ENCODE peak calls at places on chromosomes 7 and 10, in eight cellular contexts. One of them, this sample, is unnamed. For H3K4me1, the result is how much of the 10 kb centered on the place peaks cover.

GRCh38 chr10:29203432-29203831 is 85.4 kb upstream of the LYZL1 start:
- DNase-seq in IMR-90: no peak
- DNase-seq in neuronal stem cell: no peak
- DNase-seq in A673: no peak
- DNase-seq in body of pancreas: no peak
- DNase-seq in transverse colon: no peak
- DNase-seq in GM23248: no peak
- DNase-seq in cardiac muscle cell: no peak
- DNase-seq in this sample: no peak

GRCh38 chr7:28708033-28708451 is 250.1 kb downstream of the TRIL start:
- DNase-seq in body of pancreas: no peak
- DNase-seq in neuronal stem cell: no peak
- DNase-seq in A673: peak
- DNase-seq in cardiac muscle cell: peak
- DNase-seq in GM23248: peak
- DNase-seq in transverse colon: no peak
- DNase-seq in IMR-90: peak
- DNase-seq in this sample: no peak

GRCh38 chr7:80900583-80901576 is 18.0 kb downstream of the SEMA3C start:
- DNase-seq in body of pancreas: no peak
- DNase-seq in transverse colon: no peak
- DNase-seq in IMR-90: peak
- DNase-seq in A673: peak
- DNase-seq in GM23248: peak
- DNase-seq in cardiac muscle cell: peak
- DNase-seq in neuronal stem cell: no peak
- DNase-seq in this sample: no peak

GRCh38 chr10:97648557-97649404 is 8.3 kb downstream of the PI4K2A start:
- DNase-seq in transverse colon: no peak
- DNase-seq in IMR-90: peak
- DNase-seq in neuronal stem cell: no peak
- DNase-seq in GM23248: peak
- DNase-seq in A673: peak
- DNase-seq in body of pancreas: no peak
- DNase-seq in cardiac muscle cell: peak
- DNase-seq in this sample: no peak

GRCh38 chr10:115084434-115084833 is 8.7 kb upstream of the ATRNL1 start:
- DNase-seq in IMR-90: no peak
- DNase-seq in neuronal stem cell: no peak
- DNase-seq in A673: no peak
- DNase-seq in GM23248: no peak
- DNase-seq in cardiac muscle cell: no peak
- DNase-seq in transverse colon: no peak
- DNase-seq in body of pancreas: no peak
- DNase-seq in this sample: no peak

GRCh38 chr7:14911077-14911476 is 8.5 kb upstream of the DGKB start:
- DNase-seq in transverse colon: no peak
- DNase-seq in neuronal stem cell: no peak
- DNase-seq in body of pancreas: no peak
- DNase-seq in cardiac muscle cell: no peak
- DNase-seq in A673: no peak
- DNase-seq in GM23248: no peak
- DNase-seq in IMR-90: no peak
- DNase-seq in this sample: no peak

GRCh38 chr10:80660736-80661135 is 123.0 kb downstream of the SH2D4B start:
- DNase-seq in GM23248: no peak
- DNase-seq in IMR-90: no peak
- DNase-seq in A673: no peak
- DNase-seq in transverse colon: no peak
- DNase-seq in body of pancreas: no peak
- DNase-seq in neuronal stem cell: no peak
- DNase-seq in cardiac muscle cell: no peak
- DNase-seq in this sample: no peak

GRCh38 chr7:46139079-46139478 is 218.0 kb upstream of the IGFBP3 start:
- DNase-seq in A673: no peak
- DNase-seq in neuronal stem cell: no peak
- DNase-seq in cardiac muscle cell: peak
- DNase-seq in IMR-90: peak
- DNase-seq in transverse colon: no peak
- DNase-seq in GM23248: peak
- DNase-seq in body of pancreas: no peak
- DNase-seq in this sample: no peak

GRCh38 chr10:73955719-73956118 is 42.2 kb upstream of the VCL start:
- DNase-seq in body of pancreas: no peak
- DNase-seq in transverse colon: no peak
- DNase-seq in cardiac muscle cell: no peak
- DNase-seq in A673: no peak
- DNase-seq in IMR-90: no peak
- DNase-seq in GM23248: no peak
- DNase-seq in neuronal stem cell: no peak
- DNase-seq in this sample: no peak

GRCh38 chr10:48518412-48518811 is 86.5 kb downstream of the ARHGAP22 start:
- DNase-seq in neuronal stem cell: no peak
- DNase-seq in cardiac muscle cell: no peak
- DNase-seq in body of pancreas: no peak
- DNase-seq in GM23248: no peak
- DNase-seq in transverse colon: no peak
- DNase-seq in A673: no peak
- DNase-seq in IMR-90: no peak
- DNase-seq in this sample: no peak

GRCh38 chr10:99945286-99945685 is 64.5 kb downstream of the DNMBP start:
- DNase-seq in A673: no peak
- DNase-seq in neuronal stem cell: no peak
- DNase-seq in IMR-90: peak
- DNase-seq in GM23248: peak
- DNase-seq in transverse colon: no peak
- DNase-seq in body of pancreas: peak
- DNase-seq in cardiac muscle cell: peak
- DNase-seq in this sample: no peak

GRCh38 chr7:117858731-117859130 is 14.5 kb downstream of the CTTNBP2 start:
- DNase-seq in A673: no peak
- DNase-seq in IMR-90: peak
- DNase-seq in neuronal stem cell: no peak
- DNase-seq in transverse colon: no peak
- DNase-seq in body of pancreas: no peak
- DNase-seq in cardiac muscle cell: no peak
- DNase-seq in GM23248: no peak
- DNase-seq in this sample: no peak

GRCh38 chr10:27558612-27559020 is 54.5 kb downstream of the RAB18 start:
- DNase-seq in body of pancreas: peak
- DNase-seq in cardiac muscle cell: peak
- DNase-seq in IMR-90: peak
- DNase-seq in A673: peak
- DNase-seq in neuronal stem cell: peak
- DNase-seq in transverse colon: peak
- DNase-seq in GM23248: peak
- DNase-seq in this sample: peak

DNA sequence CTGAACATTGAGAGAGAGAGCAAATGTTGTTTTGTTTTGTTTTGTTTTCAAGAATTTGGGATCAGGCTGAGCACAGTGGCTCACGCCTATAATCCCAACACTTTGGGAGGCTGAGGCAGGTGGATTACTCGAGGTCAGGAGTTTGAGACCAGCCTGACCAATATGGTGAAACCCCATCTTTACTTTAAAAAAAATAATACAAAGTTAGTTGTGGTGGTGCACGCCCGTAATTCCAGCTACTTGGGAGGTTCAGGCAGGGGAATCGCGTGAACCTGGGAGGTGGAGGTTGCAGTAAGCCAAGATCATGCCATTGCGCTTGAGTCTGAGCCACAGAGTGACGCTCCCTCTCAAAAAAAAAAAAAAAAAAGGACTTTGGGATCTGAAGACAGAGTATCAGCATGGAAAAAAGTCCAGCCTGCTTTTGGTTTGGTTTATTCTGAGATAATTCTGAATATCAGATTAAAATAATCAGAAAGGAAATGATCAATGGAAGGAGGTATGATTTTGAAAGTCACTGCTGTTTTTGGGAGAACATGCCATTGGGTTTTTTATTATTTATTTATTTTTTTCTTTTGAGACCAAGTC is 1.9 kb upstream of the ITIH2 start:
- DNase-seq in A673: no peak
- DNase-seq in cardiac muscle cell: no peak
- DNase-seq in IMR-90: no peak
- DNase-seq in body of pancreas: no peak
- DNase-seq in transverse colon: no peak
- DNase-seq in GM23248: no peak
- DNase-seq in neuronal stem cell: no peak
- DNase-seq in this sample: no peak
- H3K4me3 ChIP-seq in A673: no peak
- H3K4me3 ChIP-seq in cardiac muscle cell: no peak
- H3K4me3 ChIP-seq in IMR-90: no peak
- H3K4me3 ChIP-seq in body of pancreas: no peak
- H3K4me3 ChIP-seq in transverse colon: no peak
- H3K4me3 ChIP-seq in GM23248: no peak
- H3K4me3 ChIP-seq in neuronal stem cell: no peak
- H3K4me3 ChIP-seq in this sample: no peak

GRCh38 chr10:11245095-11245479 is 227.4 kb downstream of the CELF2 start:
- DNase-seq in cardiac muscle cell: no peak
- DNase-seq in neuronal stem cell: no peak
- DNase-seq in A673: no peak
- DNase-seq in transverse colon: no peak
- DNase-seq in IMR-90: no peak
- DNase-seq in body of pancreas: no peak
- DNase-seq in GM23248: no peak
- DNase-seq in this sample: no peak
- H3K4me1 ChIP-seq in cardiac muscle cell: under half
- H3K4me1 ChIP-seq in neuronal stem cell: under half
- H3K4me1 ChIP-seq in A673: under half
- H3K4me1 ChIP-seq in transverse colon: under half
- H3K4me1 ChIP-seq in IMR-90: under half
- H3K4me1 ChIP-seq in body of pancreas: under half
- H3K4me1 ChIP-seq in GM23248: under half
- H3K4me1 ChIP-seq in this sample: under half

GRCh38 chr10:76152186-76152585 is 720.8 kb downstream of the LRMDA start:
- DNase-seq in IMR-90: no peak
- DNase-seq in A673: no peak
- DNase-seq in body of pancreas: no peak
- DNase-seq in GM23248: no peak
- DNase-seq in neuronal stem cell: no peak
- DNase-seq in transverse colon: no peak
- DNase-seq in cardiac muscle cell: no peak
- DNase-seq in this sample: no peak

GRCh38 chr10:76150139-76150885 is 718.9 kb downstream of the LRMDA start:
- DNase-seq in body of pancreas: peak
- DNase-seq in neuronal stem cell: peak
- DNase-seq in GM23248: peak
- DNase-seq in cardiac muscle cell: peak
- DNase-seq in IMR-90: peak
- DNase-seq in transverse colon: no peak
- DNase-seq in A673: no peak
- DNase-seq in this sample: no peak

GRCh38 chr10:76149182-76149581 is 717.8 kb downstream of the LRMDA start:
- DNase-seq in IMR-90: no peak
- DNase-seq in neuronal stem cell: no peak
- DNase-seq in GM23248: peak
- DNase-seq in body of pancreas: no peak
- DNase-seq in transverse colon: no peak
- DNase-seq in A673: no peak
- DNase-seq in cardiac muscle cell: no peak
- DNase-seq in this sample: no peak

GRCh38 chr10:76149602-76150138 is 718.2 kb downstream of the LRMDA start:
- DNase-seq in IMR-90: no peak
- DNase-seq in body of pancreas: no peak
- DNase-seq in cardiac muscle cell: no peak
- DNase-seq in A673: no peak
- DNase-seq in transverse colon: no peak
- DNase-seq in GM23248: no peak
- DNase-seq in neuronal stem cell: no peak
- DNase-seq in this sample: no peak

GRCh38 chr10:76150886-76151288 is 719.5 kb downstream of the LRMDA start:
- DNase-seq in neuronal stem cell: peak
- DNase-seq in cardiac muscle cell: no peak
- DNase-seq in IMR-90: no peak
- DNase-seq in GM23248: no peak
- DNase-seq in body of pancreas: no peak
- DNase-seq in transverse colon: no peak
- DNase-seq in A673: no peak
- DNase-seq in this sample: no peak
- H3K4me3 ChIP-seq in neuronal stem cell: no peak
- H3K4me3 ChIP-seq in cardiac muscle cell: no peak
- H3K4me3 ChIP-seq in IMR-90: no peak
- H3K4me3 ChIP-seq in GM23248: no peak
- H3K4me3 ChIP-seq in body of pancreas: no peak
- H3K4me3 ChIP-seq in transverse colon: no peak
- H3K4me3 ChIP-seq in A673: no peak
- H3K4me3 ChIP-seq in this sample: no peak

DNA sequence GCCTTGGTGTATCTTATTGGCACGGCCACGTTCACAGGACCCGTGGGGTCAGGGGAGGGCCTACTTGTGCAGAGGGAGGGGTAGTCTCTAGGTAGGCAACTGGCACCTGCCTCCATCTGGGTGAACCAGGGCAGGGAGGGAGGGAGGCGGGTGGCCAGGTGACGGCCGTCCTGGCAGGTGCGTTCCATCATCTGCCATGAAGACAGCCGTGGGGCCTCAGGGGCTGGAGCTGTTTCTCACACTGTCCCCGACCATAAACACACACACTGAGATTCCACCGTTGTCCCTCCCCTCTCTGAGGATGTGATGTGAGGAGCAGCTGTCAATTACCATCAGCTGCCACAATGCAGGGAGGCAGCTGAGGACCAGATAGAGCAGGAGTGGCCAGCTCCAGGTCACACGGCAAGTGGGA is 32.8 kb downstream of the ZMIZ1 start:
- DNase-seq in transverse colon: no peak
- DNase-seq in neuronal stem cell: no peak
- DNase-seq in GM23248: no peak
- DNase-seq in A673: no peak
- DNase-seq in body of pancreas: no peak
- DNase-seq in cardiac muscle cell: no peak
- DNase-seq in IMR-90: no peak
- DNase-seq in this sample: no peak
- H3K4me1 ChIP-seq in transverse colon: half or more
- H3K4me1 ChIP-seq in neuronal stem cell: under half
- H3K4me1 ChIP-seq in GM23248: half or more
- H3K4me1 ChIP-seq in A673: under half
- H3K4me1 ChIP-seq in body of pancreas: half or more
- H3K4me1 ChIP-seq in cardiac muscle cell: half or more
- H3K4me1 ChIP-seq in IMR-90: half or more
- H3K4me1 ChIP-seq in this sample: under half

DNA sequence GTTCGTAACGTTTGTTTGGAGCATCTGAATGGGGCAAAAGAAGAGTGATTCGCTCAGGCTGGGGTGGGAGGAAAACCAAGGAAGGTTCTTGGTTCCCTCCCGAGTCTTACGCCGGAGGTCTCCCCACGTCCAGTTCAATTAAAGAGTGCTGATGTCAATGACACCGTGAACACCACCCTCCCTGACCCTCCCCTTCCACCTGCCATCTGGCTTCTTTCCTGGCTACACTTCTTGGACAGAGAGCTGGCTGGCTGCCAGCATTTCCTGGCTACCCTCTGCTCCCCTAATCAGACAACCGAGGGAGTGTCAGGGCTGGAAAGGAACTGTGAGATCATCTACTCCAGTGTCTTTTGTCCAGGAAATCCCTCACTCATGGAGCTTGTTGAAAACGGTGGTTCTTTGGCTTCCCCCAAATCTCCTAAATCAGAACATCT is 24.1 kb upstream of the FFAR4 start:
- DNase-seq in IMR-90: peak
- DNase-seq in GM23248: peak
- DNase-seq in cardiac muscle cell: peak
- DNase-seq in neuronal stem cell: no peak
- DNase-seq in transverse colon: peak
- DNase-seq in A673: peak
- DNase-seq in body of pancreas: peak
- DNase-seq in this sample: no peak
- H3K4me3 ChIP-seq in IMR-90: peak
- H3K4me3 ChIP-seq in GM23248: peak
- H3K4me3 ChIP-seq in cardiac muscle cell: no peak
- H3K4me3 ChIP-seq in neuronal stem cell: no peak
- H3K4me3 ChIP-seq in transverse colon: no peak
- H3K4me3 ChIP-seq in A673: no peak
- H3K4me3 ChIP-seq in body of pancreas: no peak
- H3K4me3 ChIP-seq in this sample: no peak

GRCh38 chr7:31904006-31904405 is 166.2 kb downstream of the PDE1C start:
- DNase-seq in A673: no peak
- DNase-seq in GM23248: no peak
- DNase-seq in transverse colon: no peak
- DNase-seq in neuronal stem cell: no peak
- DNase-seq in IMR-90: no peak
- DNase-seq in cardiac muscle cell: no peak
- DNase-seq in body of pancreas: no peak
- DNase-seq in this sample: no peak
- H3K4me1 ChIP-seq in A673: under half
- H3K4me1 ChIP-seq in GM23248: under half
- H3K4me1 ChIP-seq in transverse colon: under half
- H3K4me1 ChIP-seq in neuronal stem cell: under half
- H3K4me1 ChIP-seq in IMR-90: under half
- H3K4me1 ChIP-seq in cardiac muscle cell: under half
- H3K4me1 ChIP-seq in body of pancreas: under half
- H3K4me1 ChIP-seq in this sample: under half

This sample was measured in HAP-1.